ENCODE peak calls at places on chromosomes 13 and 19, in ten cellular contexts. One of them, this sample, is unnamed.

GRCh38 chr13:60756306-60756705 is 359.3 kb downstream of the TDRD3 start:
- DNase-seq in activated T-cell treated with anti-CD3 and anti-CD28 coated beads, Interleukin-2, amount 50 U/mL, for 72 hours: no peak
- DNase-seq in activated CD4-positive, alpha-beta T cell treated with anti-CD3 and anti-CD28 coated beads, Interleukin-2, amount 50 U/mL, for 48 hours: no peak
- DNase-seq in hippocampal formation: no peak
- DNase-seq in aorta: no peak
- DNase-seq in CD4-positive, alpha-beta T cell: no peak
- DNase-seq in AG10803: peak
- DNase-seq in activated CD4-positive, CD25-positive, alpha-beta regulatory T cell treated with anti-CD3 and anti-CD28 coated beads, Interleukin-2, amount 50 U/mL, for 16 hours: no peak
- DNase-seq in T-cell: no peak
- DNase-seq in endothelial cell: no peak
- DNase-seq in this sample: no peak

GRCh38 chr19:35136977-35137702 is 1.5 kb upstream of the FXYD1 start:
- DNase-seq in hippocampal formation: no peak
- DNase-seq in T-cell: no peak
- DNase-seq in activated T-cell treated with anti-CD3 and anti-CD28 coated beads, Interleukin-2, amount 50 U/mL, for 72 hours: no peak
- DNase-seq in CD4-positive, alpha-beta T cell: no peak
- DNase-seq in AG10803: no peak
- DNase-seq in activated CD4-positive, CD25-positive, alpha-beta regulatory T cell treated with anti-CD3 and anti-CD28 coated beads, Interleukin-2, amount 50 U/mL, for 16 hours: no peak
- DNase-seq in aorta: no peak
- DNase-seq in activated CD4-positive, alpha-beta T cell treated with anti-CD3 and anti-CD28 coated beads, Interleukin-2, amount 50 U/mL, for 48 hours: no peak
- DNase-seq in endothelial cell: no peak
- DNase-seq in this sample: no peak

GRCh38 chr19:277131-277530 is 14.1 kb downstream of the PLPP2 start:
- DNase-seq in T-cell: no peak
- DNase-seq in aorta: peak
- DNase-seq in hippocampal formation: no peak
- DNase-seq in endothelial cell: no peak
- DNase-seq in activated CD4-positive, alpha-beta T cell treated with anti-CD3 and anti-CD28 coated beads, Interleukin-2, amount 50 U/mL, for 48 hours: no peak
- DNase-seq in CD4-positive, alpha-beta T cell: no peak
- DNase-seq in AG10803: no peak
- DNase-seq in activated CD4-positive, CD25-positive, alpha-beta regulatory T cell treated with anti-CD3 and anti-CD28 coated beads, Interleukin-2, amount 50 U/mL, for 16 hours: no peak
- DNase-seq in activated T-cell treated with anti-CD3 and anti-CD28 coated beads, Interleukin-2, amount 50 U/mL, for 72 hours: no peak
- DNase-seq in this sample: no peak

GRCh38 chr13:32098275-32098674 is 66.7 kb downstream of the FRY start:
- DNase-seq in hippocampal formation: no peak
- DNase-seq in aorta: no peak
- DNase-seq in activated CD4-positive, alpha-beta T cell treated with anti-CD3 and anti-CD28 coated beads, Interleukin-2, amount 50 U/mL, for 48 hours: no peak
- DNase-seq in endothelial cell: no peak
- DNase-seq in T-cell: no peak
- DNase-seq in AG10803: peak
- DNase-seq in CD4-positive, alpha-beta T cell: no peak
- DNase-seq in activated T-cell treated with anti-CD3 and anti-CD28 coated beads, Interleukin-2, amount 50 U/mL, for 72 hours: no peak
- DNase-seq in activated CD4-positive, CD25-positive, alpha-beta regulatory T cell treated with anti-CD3 and anti-CD28 coated beads, Interleukin-2, amount 50 U/mL, for 16 hours: no peak
- DNase-seq in this sample: no peak

GRCh38 chr13:28819748-28820098 is 416 bp upstream of the MTUS2 start:
- DNase-seq in CD4-positive, alpha-beta T cell: no peak
- DNase-seq in activated T-cell treated with anti-CD3 and anti-CD28 coated beads, Interleukin-2, amount 50 U/mL, for 72 hours: peak
- DNase-seq in hippocampal formation: peak
- DNase-seq in activated CD4-positive, CD25-positive, alpha-beta regulatory T cell treated with anti-CD3 and anti-CD28 coated beads, Interleukin-2, amount 50 U/mL, for 16 hours: no peak
- DNase-seq in AG10803: peak
- DNase-seq in activated CD4-positive, alpha-beta T cell treated with anti-CD3 and anti-CD28 coated beads, Interleukin-2, amount 50 U/mL, for 48 hours: peak
- DNase-seq in aorta: peak
- DNase-seq in T-cell: no peak
- DNase-seq in endothelial cell: peak
- DNase-seq in this sample: no peak

GRCh38 chr13:72963762-72964161 is 95.0 kb upstream of the KLF5 start:
- DNase-seq in activated CD4-positive, alpha-beta T cell treated with anti-CD3 and anti-CD28 coated beads, Interleukin-2, amount 50 U/mL, for 48 hours: no peak
- DNase-seq in hippocampal formation: no peak
- DNase-seq in aorta: no peak
- DNase-seq in activated T-cell treated with anti-CD3 and anti-CD28 coated beads, Interleukin-2, amount 50 U/mL, for 72 hours: no peak
- DNase-seq in activated CD4-positive, CD25-positive, alpha-beta regulatory T cell treated with anti-CD3 and anti-CD28 coated beads, Interleukin-2, amount 50 U/mL, for 16 hours: no peak
- DNase-seq in endothelial cell: no peak
- DNase-seq in CD4-positive, alpha-beta T cell: no peak
- DNase-seq in T-cell: no peak
- DNase-seq in AG10803: no peak
- DNase-seq in this sample: no peak

GRCh38 chr13:52070929-52071523 is 46.5 kb downstream of the UTP14C start:
- DNase-seq in T-cell: no peak
- DNase-seq in activated CD4-positive, CD25-positive, alpha-beta regulatory T cell treated with anti-CD3 and anti-CD28 coated beads, Interleukin-2, amount 50 U/mL, for 16 hours: no peak
- DNase-seq in AG10803: peak
- DNase-seq in CD4-positive, alpha-beta T cell: no peak
- DNase-seq in activated CD4-positive, alpha-beta T cell treated with anti-CD3 and anti-CD28 coated beads, Interleukin-2, amount 50 U/mL, for 48 hours: peak
- DNase-seq in endothelial cell: no peak
- DNase-seq in hippocampal formation: no peak
- DNase-seq in aorta: no peak
- DNase-seq in activated T-cell treated with anti-CD3 and anti-CD28 coated beads, Interleukin-2, amount 50 U/mL, for 72 hours: peak
- DNase-seq in this sample: no peak

GRCh38 chr19:6674868-6675305 is 4.9 kb upstream of the TNFSF14 start:
- DNase-seq in CD4-positive, alpha-beta T cell: peak
- DNase-seq in hippocampal formation: no peak
- DNase-seq in activated CD4-positive, alpha-beta T cell treated with anti-CD3 and anti-CD28 coated beads, Interleukin-2, amount 50 U/mL, for 48 hours: peak
- DNase-seq in AG10803: peak
- DNase-seq in endothelial cell: no peak
- DNase-seq in aorta: peak
- DNase-seq in T-cell: peak
- DNase-seq in activated T-cell treated with anti-CD3 and anti-CD28 coated beads, Interleukin-2, amount 50 U/mL, for 72 hours: peak
- DNase-seq in activated CD4-positive, CD25-positive, alpha-beta regulatory T cell treated with anti-CD3 and anti-CD28 coated beads, Interleukin-2, amount 50 U/mL, for 16 hours: peak
- DNase-seq in this sample: peak

GRCh38 chr13:22080832-22081231 is 410.0 kb downstream of the FGF9 start:
- DNase-seq in activated T-cell treated with anti-CD3 and anti-CD28 coated beads, Interleukin-2, amount 50 U/mL, for 72 hours: no peak
- DNase-seq in endothelial cell: no peak
- DNase-seq in AG10803: no peak
- DNase-seq in aorta: no peak
- DNase-seq in hippocampal formation: no peak
- DNase-seq in activated CD4-positive, alpha-beta T cell treated with anti-CD3 and anti-CD28 coated beads, Interleukin-2, amount 50 U/mL, for 48 hours: no peak
- DNase-seq in CD4-positive, alpha-beta T cell: no peak
- DNase-seq in T-cell: no peak
- DNase-seq in activated CD4-positive, CD25-positive, alpha-beta regulatory T cell treated with anti-CD3 and anti-CD28 coated beads, Interleukin-2, amount 50 U/mL, for 16 hours: no peak
- DNase-seq in this sample: no peak

GRCh38 chr19:47545061-47545948 is 27.6 kb downstream of the ZNF541 start:
- DNase-seq in activated CD4-positive, CD25-positive, alpha-beta regulatory T cell treated with anti-CD3 and anti-CD28 coated beads, Interleukin-2, amount 50 U/mL, for 16 hours: no peak
- DNase-seq in AG10803: no peak
- DNase-seq in CD4-positive, alpha-beta T cell: no peak
- DNase-seq in T-cell: no peak
- DNase-seq in hippocampal formation: no peak
- DNase-seq in activated CD4-positive, alpha-beta T cell treated with anti-CD3 and anti-CD28 coated beads, Interleukin-2, amount 50 U/mL, for 48 hours: no peak
- DNase-seq in aorta: peak
- DNase-seq in endothelial cell: no peak
- DNase-seq in activated T-cell treated with anti-CD3 and anti-CD28 coated beads, Interleukin-2, amount 50 U/mL, for 72 hours: no peak
- DNase-seq in this sample: no peak

GRCh38 chr13:25768726-25769270 is 283.0 kb downstream of the SHISA2 start:
- DNase-seq in CD4-positive, alpha-beta T cell: no peak
- DNase-seq in activated CD4-positive, alpha-beta T cell treated with anti-CD3 and anti-CD28 coated beads, Interleukin-2, amount 50 U/mL, for 48 hours: no peak
- DNase-seq in aorta: no peak
- DNase-seq in T-cell: no peak
- DNase-seq in hippocampal formation: no peak
- DNase-seq in activated CD4-positive, CD25-positive, alpha-beta regulatory T cell treated with anti-CD3 and anti-CD28 coated beads, Interleukin-2, amount 50 U/mL, for 16 hours: no peak
- DNase-seq in AG10803: no peak
- DNase-seq in activated T-cell treated with anti-CD3 and anti-CD28 coated beads, Interleukin-2, amount 50 U/mL, for 72 hours: no peak
- DNase-seq in endothelial cell: no peak
- DNase-seq in this sample: no peak

GRCh38 chr13:48231080-48231479 is 1.9 kb upstream of the ITM2B start:
- DNase-seq in aorta: no peak
- DNase-seq in hippocampal formation: no peak
- DNase-seq in activated CD4-positive, alpha-beta T cell treated with anti-CD3 and anti-CD28 coated beads, Interleukin-2, amount 50 U/mL, for 48 hours: no peak
- DNase-seq in endothelial cell: no peak
- DNase-seq in CD4-positive, alpha-beta T cell: no peak
- DNase-seq in activated CD4-positive, CD25-positive, alpha-beta regulatory T cell treated with anti-CD3 and anti-CD28 coated beads, Interleukin-2, amount 50 U/mL, for 16 hours: no peak
- DNase-seq in T-cell: no peak
- DNase-seq in AG10803: no peak
- DNase-seq in activated T-cell treated with anti-CD3 and anti-CD28 coated beads, Interleukin-2, amount 50 U/mL, for 72 hours: no peak
- DNase-seq in this sample: no peak

GRCh38 chr13:69243366-69243765 is 864.3 kb upstream of the ATXN8OS start:
- DNase-seq in activated CD4-positive, CD25-positive, alpha-beta regulatory T cell treated with anti-CD3 and anti-CD28 coated beads, Interleukin-2, amount 50 U/mL, for 16 hours: no peak
- DNase-seq in AG10803: no peak
- DNase-seq in T-cell: no peak
- DNase-seq in activated T-cell treated with anti-CD3 and anti-CD28 coated beads, Interleukin-2, amount 50 U/mL, for 72 hours: no peak
- DNase-seq in aorta: no peak
- DNase-seq in endothelial cell: no peak
- DNase-seq in activated CD4-positive, alpha-beta T cell treated with anti-CD3 and anti-CD28 coated beads, Interleukin-2, amount 50 U/mL, for 48 hours: no peak
- DNase-seq in CD4-positive, alpha-beta T cell: no peak
- DNase-seq in hippocampal formation: no peak
- DNase-seq in this sample: no peak

GRCh38 chr19:42280761-42281174 is 11.7 kb downstream of the CIC start:
- DNase-seq in AG10803: peak
- DNase-seq in activated T-cell treated with anti-CD3 and anti-CD28 coated beads, Interleukin-2, amount 50 U/mL, for 72 hours: no peak
- DNase-seq in hippocampal formation: no peak
- DNase-seq in endothelial cell: no peak
- DNase-seq in T-cell: no peak
- DNase-seq in CD4-positive, alpha-beta T cell: no peak
- DNase-seq in aorta: peak
- DNase-seq in activated CD4-positive, alpha-beta T cell treated with anti-CD3 and anti-CD28 coated beads, Interleukin-2, amount 50 U/mL, for 48 hours: no peak
- DNase-seq in activated CD4-positive, CD25-positive, alpha-beta regulatory T cell treated with anti-CD3 and anti-CD28 coated beads, Interleukin-2, amount 50 U/mL, for 16 hours: no peak
- DNase-seq in this sample: no peak

GRCh38 chr13:101623469-101624209 is 171.2 kb downstream of the ITGBL1 start:
- DNase-seq in hippocampal formation: no peak
- DNase-seq in aorta: no peak
- DNase-seq in endothelial cell: no peak
- DNase-seq in activated CD4-positive, CD25-positive, alpha-beta regulatory T cell treated with anti-CD3 and anti-CD28 coated beads, Interleukin-2, amount 50 U/mL, for 16 hours: no peak
- DNase-seq in activated T-cell treated with anti-CD3 and anti-CD28 coated beads, Interleukin-2, amount 50 U/mL, for 72 hours: no peak
- DNase-seq in T-cell: no peak
- DNase-seq in CD4-positive, alpha-beta T cell: no peak
- DNase-seq in AG10803: no peak
- DNase-seq in activated CD4-positive, alpha-beta T cell treated with anti-CD3 and anti-CD28 coated beads, Interleukin-2, amount 50 U/mL, for 48 hours: no peak
- DNase-seq in this sample: no peak

GRCh38 chr19:5907216-5907615 is 2.5 kb downstream of the VMAC start:
- DNase-seq in aorta: no peak
- DNase-seq in endothelial cell: no peak
- DNase-seq in hippocampal formation: no peak
- DNase-seq in T-cell: no peak
- DNase-seq in activated CD4-positive, alpha-beta T cell treated with anti-CD3 and anti-CD28 coated beads, Interleukin-2, amount 50 U/mL, for 48 hours: no peak
- DNase-seq in activated T-cell treated with anti-CD3 and anti-CD28 coated beads, Interleukin-2, amount 50 U/mL, for 72 hours: peak
- DNase-seq in AG10803: no peak
- DNase-seq in activated CD4-positive, CD25-positive, alpha-beta regulatory T cell treated with anti-CD3 and anti-CD28 coated beads, Interleukin-2, amount 50 U/mL, for 16 hours: no peak
- DNase-seq in CD4-positive, alpha-beta T cell: no peak
- DNase-seq in this sample: no peak

GRCh38 chr13:110336681-110337080 is 29.6 kb downstream of the COL4A2 start:
- DNase-seq in T-cell: no peak
- DNase-seq in CD4-positive, alpha-beta T cell: no peak
- DNase-seq in hippocampal formation: no peak
- DNase-seq in aorta: no peak
- DNase-seq in activated CD4-positive, CD25-positive, alpha-beta regulatory T cell treated with anti-CD3 and anti-CD28 coated beads, Interleukin-2, amount 50 U/mL, for 16 hours: no peak
- DNase-seq in AG10803: no peak
- DNase-seq in activated CD4-positive, alpha-beta T cell treated with anti-CD3 and anti-CD28 coated beads, Interleukin-2, amount 50 U/mL, for 48 hours: no peak
- DNase-seq in endothelial cell: no peak
- DNase-seq in activated T-cell treated with anti-CD3 and anti-CD28 coated beads, Interleukin-2, amount 50 U/mL, for 72 hours: no peak
- DNase-seq in this sample: no peak

GRCh38 chr19:36215276-36216171 is 618 bp downstream of the ZNF146 start:
- DNase-seq in activated CD4-positive, CD25-positive, alpha-beta regulatory T cell treated with anti-CD3 and anti-CD28 coated beads, Interleukin-2, amount 50 U/mL, for 16 hours: no peak
- DNase-seq in T-cell: no peak
- DNase-seq in CD4-positive, alpha-beta T cell: no peak
- DNase-seq in aorta: no peak
- DNase-seq in activated T-cell treated with anti-CD3 and anti-CD28 coated beads, Interleukin-2, amount 50 U/mL, for 72 hours: peak
- DNase-seq in endothelial cell: no peak
- DNase-seq in hippocampal formation: peak
- DNase-seq in activated CD4-positive, alpha-beta T cell treated with anti-CD3 and anti-CD28 coated beads, Interleukin-2, amount 50 U/mL, for 48 hours: peak
- DNase-seq in AG10803: peak
- DNase-seq in this sample: no peak

GRCh38 chr13:109897988-109898623 is 111.7 kb upstream of the IRS2 start:
- DNase-seq in T-cell: no peak
- DNase-seq in AG10803: peak
- DNase-seq in activated CD4-positive, alpha-beta T cell treated with anti-CD3 and anti-CD28 coated beads, Interleukin-2, amount 50 U/mL, for 48 hours: no peak
- DNase-seq in activated T-cell treated with anti-CD3 and anti-CD28 coated beads, Interleukin-2, amount 50 U/mL, for 72 hours: no peak
- DNase-seq in hippocampal formation: no peak
- DNase-seq in activated CD4-positive, CD25-positive, alpha-beta regulatory T cell treated with anti-CD3 and anti-CD28 coated beads, Interleukin-2, amount 50 U/mL, for 16 hours: no peak
- DNase-seq in aorta: no peak
- DNase-seq in CD4-positive, alpha-beta T cell: no peak
- DNase-seq in endothelial cell: no peak
- DNase-seq in this sample: no peak

GRCh38 chr19:44939668-44940067 is 2.4 kb upstream of the APOC4 start:
- DNase-seq in activated CD4-positive, alpha-beta T cell treated with anti-CD3 and anti-CD28 coated beads, Interleukin-2, amount 50 U/mL, for 48 hours: no peak
- DNase-seq in aorta: no peak
- DNase-seq in T-cell: no peak
- DNase-seq in activated CD4-positive, CD25-positive, alpha-beta regulatory T cell treated with anti-CD3 and anti-CD28 coated beads, Interleukin-2, amount 50 U/mL, for 16 hours: no peak
- DNase-seq in CD4-positive, alpha-beta T cell: no peak
- DNase-seq in AG10803: peak
- DNase-seq in endothelial cell: no peak
- DNase-seq in activated T-cell treated with anti-CD3 and anti-CD28 coated beads, Interleukin-2, amount 50 U/mL, for 72 hours: no peak
- DNase-seq in hippocampal formation: no peak
- DNase-seq in this sample: no peak

GRCh38 chr13:79434578-79434977 is 28.5 kb upstream of the RBM26 start:
- DNase-seq in hippocampal formation: no peak
- DNase-seq in aorta: no peak
- DNase-seq in CD4-positive, alpha-beta T cell: no peak
- DNase-seq in activated CD4-positive, CD25-positive, alpha-beta regulatory T cell treated with anti-CD3 and anti-CD28 coated beads, Interleukin-2, amount 50 U/mL, for 16 hours: no peak
- DNase-seq in endothelial cell: no peak
- DNase-seq in T-cell: no peak
- DNase-seq in AG10803: no peak
- DNase-seq in activated CD4-positive, alpha-beta T cell treated with anti-CD3 and anti-CD28 coated beads, Interleukin-2, amount 50 U/mL, for 48 hours: no peak
- DNase-seq in activated T-cell treated with anti-CD3 and anti-CD28 coated beads, Interleukin-2, amount 50 U/mL, for 72 hours: no peak
- DNase-seq in this sample: no peak

GRCh38 chr13:109345433-109345941 is 440.9 kb downstream of the IRS2 start:
- DNase-seq in activated T-cell treated with anti-CD3 and anti-CD28 coated beads, Interleukin-2, amount 50 U/mL, for 72 hours: no peak
- DNase-seq in activated CD4-positive, CD25-positive, alpha-beta regulatory T cell treated with anti-CD3 and anti-CD28 coated beads, Interleukin-2, amount 50 U/mL, for 16 hours: no peak
- DNase-seq in AG10803: peak
- DNase-seq in hippocampal formation: no peak
- DNase-seq in CD4-positive, alpha-beta T cell: no peak
- DNase-seq in activated CD4-positive, alpha-beta T cell treated with anti-CD3 and anti-CD28 coated beads, Interleukin-2, amount 50 U/mL, for 48 hours: no peak
- DNase-seq in aorta: no peak
- DNase-seq in endothelial cell: no peak
- DNase-seq in T-cell: no peak
- DNase-seq in this sample: no peak

GRCh38 chr19:18029617-18030338 is 21.8 kb downstream of the ARRDC2 start:
- DNase-seq in AG10803: peak
- DNase-seq in activated T-cell treated with anti-CD3 and anti-CD28 coated beads, Interleukin-2, amount 50 U/mL, for 72 hours: no peak
- DNase-seq in hippocampal formation: no peak
- DNase-seq in endothelial cell: no peak
- DNase-seq in T-cell: no peak
- DNase-seq in CD4-positive, alpha-beta T cell: no peak
- DNase-seq in activated CD4-positive, CD25-positive, alpha-beta regulatory T cell treated with anti-CD3 and anti-CD28 coated beads, Interleukin-2, amount 50 U/mL, for 16 hours: no peak
- DNase-seq in aorta: no peak
- DNase-seq in activated CD4-positive, alpha-beta T cell treated with anti-CD3 and anti-CD28 coated beads, Interleukin-2, amount 50 U/mL, for 48 hours: no peak
- DNase-seq in this sample: no peak

GRCh38 chr19:40411125-40411842 is 1.9 kb downstream of the PRX start:
- DNase-seq in activated CD4-positive, CD25-positive, alpha-beta regulatory T cell treated with anti-CD3 and anti-CD28 coated beads, Interleukin-2, amount 50 U/mL, for 16 hours: no peak
- DNase-seq in activated CD4-positive, alpha-beta T cell treated with anti-CD3 and anti-CD28 coated beads, Interleukin-2, amount 50 U/mL, for 48 hours: no peak
- DNase-seq in CD4-positive, alpha-beta T cell: no peak
- DNase-seq in aorta: no peak
- DNase-seq in T-cell: no peak
- DNase-seq in hippocampal formation: no peak
- DNase-seq in endothelial cell: no peak
- DNase-seq in activated T-cell treated with anti-CD3 and anti-CD28 coated beads, Interleukin-2, amount 50 U/mL, for 72 hours: no peak
- DNase-seq in AG10803: no peak
- DNase-seq in this sample: no peak

GRCh38 chr19:18743281-18743825 is 47.8 kb downstream of the COMP start:
- DNase-seq in T-cell: no peak
- DNase-seq in AG10803: no peak
- DNase-seq in CD4-positive, alpha-beta T cell: no peak
- DNase-seq in activated CD4-positive, CD25-positive, alpha-beta regulatory T cell treated with anti-CD3 and anti-CD28 coated beads, Interleukin-2, amount 50 U/mL, for 16 hours: no peak
- DNase-seq in aorta: no peak
- DNase-seq in hippocampal formation: no peak
- DNase-seq in activated CD4-positive, alpha-beta T cell treated with anti-CD3 and anti-CD28 coated beads, Interleukin-2, amount 50 U/mL, for 48 hours: no peak
- DNase-seq in activated T-cell treated with anti-CD3 and anti-CD28 coated beads, Interleukin-2, amount 50 U/mL, for 72 hours: no peak
- DNase-seq in endothelial cell: no peak
- DNase-seq in this sample: no peak

GRCh38 chr19:12994701-12995595 is at the start of gene NFIX:
- DNase-seq in AG10803: peak
- DNase-seq in activated CD4-positive, CD25-positive, alpha-beta regulatory T cell treated with anti-CD3 and anti-CD28 coated beads, Interleukin-2, amount 50 U/mL, for 16 hours: peak
- DNase-seq in CD4-positive, alpha-beta T cell: peak
- DNase-seq in T-cell: no peak
- DNase-seq in activated T-cell treated with anti-CD3 and anti-CD28 coated beads, Interleukin-2, amount 50 U/mL, for 72 hours: peak
- DNase-seq in endothelial cell: peak
- DNase-seq in hippocampal formation: no peak
- DNase-seq in aorta: peak
- DNase-seq in activated CD4-positive, alpha-beta T cell treated with anti-CD3 and anti-CD28 coated beads, Interleukin-2, amount 50 U/mL, for 48 hours: peak
- DNase-seq in this sample: no peak

GRCh38 chr13:44618326-44618725 is 42.2 kb upstream of the TSC22D1 start:
- DNase-seq in CD4-positive, alpha-beta T cell: no peak
- DNase-seq in T-cell: no peak
- DNase-seq in endothelial cell: no peak
- DNase-seq in activated CD4-positive, alpha-beta T cell treated with anti-CD3 and anti-CD28 coated beads, Interleukin-2, amount 50 U/mL, for 48 hours: no peak
- DNase-seq in activated CD4-positive, CD25-positive, alpha-beta regulatory T cell treated with anti-CD3 and anti-CD28 coated beads, Interleukin-2, amount 50 U/mL, for 16 hours: no peak
- DNase-seq in aorta: no peak
- DNase-seq in hippocampal formation: no peak
- DNase-seq in activated T-cell treated with anti-CD3 and anti-CD28 coated beads, Interleukin-2, amount 50 U/mL, for 72 hours: no peak
- DNase-seq in AG10803: peak
- DNase-seq in this sample: no peak

GRCh38 chr13:40130871-40131636 is 475.6 kb downstream of the COG6 start:
- DNase-seq in activated T-cell treated with anti-CD3 and anti-CD28 coated beads, Interleukin-2, amount 50 U/mL, for 72 hours: no peak
- DNase-seq in activated CD4-positive, CD25-positive, alpha-beta regulatory T cell treated with anti-CD3 and anti-CD28 coated beads, Interleukin-2, amount 50 U/mL, for 16 hours: no peak
- DNase-seq in hippocampal formation: no peak
- DNase-seq in CD4-positive, alpha-beta T cell: no peak
- DNase-seq in AG10803: peak
- DNase-seq in endothelial cell: no peak
- DNase-seq in T-cell: no peak
- DNase-seq in aorta: no peak
- DNase-seq in activated CD4-positive, alpha-beta T cell treated with anti-CD3 and anti-CD28 coated beads, Interleukin-2, amount 50 U/mL, for 48 hours: no peak
- DNase-seq in this sample: no peak

This sample was measured in SIG-M5.